ENCODE peak calls at places on chromosomes 16 and 17, in ten cellular contexts. K is HEK293T; I is MG63; N is upper lobe of right lung; J is type B pancreatic cell; P is stimulated activated CD8-positive, alpha-beta memory T cell treated with anti-CD3 and anti-CD28 coated beads, Interleukin-15, amount 100 ng/mL, for 4 hours; F is GM20000; R is RCC 7860; X is RPMI7951; V is AG09319. U is an unnamed sample.

GRCh38 chr16:47687694-47688093 is 226.6 kb downstream of the PHKB start:
- DNase-seq in K (no peak), I (no peak), N (no peak), J (no peak), P (no peak), F (no peak), R (no peak), X (peak; percentile 64), V (no peak), U (peak; percentile 2)

GRCh38 chr17:55421179-55421934 is at the start of gene MMD:
- DNase-seq in K (no peak), I (no peak), N (no peak), J (peak; percentile 70), P (peak; percentile 2), F (no peak), R (no peak), X (no peak), V (no peak), U (peak; percentile 50)

GRCh38 chr16:85206472-85207356 is 94.4 kb upstream of the CIBAR2 start:
- DNase-seq in K (no peak), I (peak; percentile 45), N (peak; percentile 75), J (no peak), P (no peak), F (no peak), R (no peak), X (no peak), V (no peak), U (no peak)

GRCh38 chr17:19010729-19011505 is 6.4 kb upstream of the FAM83G start:
- DNase-seq in K (no peak), I (no peak), N (no peak), J (no peak), P (no peak), F (no peak), R (no peak), X (peak; percentile 8), V (no peak), U (peak; percentile 52)

GRCh38 chr16:69286941-69287713 is 24.0 kb upstream of the VPS4A start:
- DNase-seq in K (peak; percentile 22), I (no peak), N (peak; percentile 83), J (no peak), P (no peak), F (peak; percentile 61), R (peak; percentile 44), X (peak; percentile 58), V (peak; percentile 35), U (peak; percentile 58)

GRCh38 chr17:11564483-11565380 is 33.5 kb upstream of the DNAH9 start:
- DNase-seq in K (no peak), I (no peak), N (no peak), J (no peak), P (no peak), F (no peak), R (no peak), X (no peak), V (no peak), U (no peak)

GRCh38 chr17:2190014-2190413 is 113.6 kb downstream of the SMG6 start:
- DNase-seq in K (no peak), I (peak; percentile 45), N (no peak), J (no peak), P (no peak), F (no peak), R (no peak), X (peak; percentile 66), V (no peak), U (no peak)

GRCh38 chr16:4994719-4995434 is 36.7 kb downstream of the SEC14L5 start:
- DNase-seq in K (no peak), I (no peak), N (no peak), J (no peak), P (no peak), F (no peak), R (no peak), X (no peak), V (no peak), U (no peak)

GRCh38 chr16:25011891-25012499 is 3.2 kb downstream of the ARHGAP17 start:
- DNase-seq in K (no peak), I (no peak), N (no peak), J (no peak), P (no peak), F (no peak), R (no peak), X (no peak), V (no peak), U (no peak)

GRCh38 chr16:84351630-84352029 is 16.7 kb upstream of the ATP2C2 start:
- DNase-seq in K (no peak), I (no peak), N (no peak), J (no peak), P (no peak), F (no peak), R (no peak), X (no peak), V (no peak), U (no peak)

GRCh38 chr16:31458073-31458834 is 1.0 kb upstream of the ARMC5 start:
- DNase-seq in K (no peak), I (peak; percentile 48), N (peak; percentile 85), J (no peak), P (peak; percentile 29), F (peak; percentile 58), R (no peak), X (peak; percentile 78), V (no peak), U (peak; percentile 71)

GRCh38 chr17:41333836-41334235 is 16.8 kb downstream of the KRT33A start:
- DNase-seq in K (no peak), I (no peak), N (no peak), J (no peak), P (no peak), F (no peak), R (no peak), X (no peak), V (no peak), U (no peak)

GRCh38 chr16:15530085-15530484 is 95.7 kb downstream of the BMERB1 start:
- DNase-seq in K (no peak), I (no peak), N (no peak), J (no peak), P (no peak), F (no peak), R (no peak), X (no peak), V (no peak), U (no peak)

GRCh38 chr16:56744996-56745640 is 15.2 kb downstream of the NUP93 start:
- DNase-seq in K (no peak), I (no peak), N (no peak), J (no peak), P (no peak), F (no peak), R (no peak), X (no peak), V (no peak), U (no peak)

GRCh38 chr17:77285594-77286390 is 145.0 kb downstream of the SEC14L1 start:
- DNase-seq in K (no peak), I (peak; percentile 97), N (peak; percentile 94), J (no peak), P (no peak), F (no peak), R (peak; percentile 95), X (peak; percentile 95), V (no peak), U (peak; percentile 94)

GRCh38 chr16:14302031-14302398 is 230.9 kb downstream of the MRTFB start:
- DNase-seq in K (peak; percentile 59), I (peak; percentile 83), N (peak; percentile 77), J (no peak), P (no peak), F (peak; percentile 96), R (peak; percentile 65), X (peak; percentile 81), V (peak; percentile 44), U (peak; percentile 86)

GRCh38 chr16:29694384-29695195 is 15.6 kb downstream of the QPRT start:
- DNase-seq in K (no peak), I (peak; percentile 93), N (no peak), J (no peak), P (no peak), F (peak; percentile 24), R (no peak), X (no peak), V (no peak), U (no peak)

GRCh38 chr17:67570797-67571196 is 146.9 kb upstream of the NOL11 start:
- DNase-seq in K (no peak), I (no peak), N (no peak), J (no peak), P (no peak), F (no peak), R (no peak), X (peak; percentile 10), V (no peak), U (no peak)

GRCh38 chr17:57038486-57038885 is 46.6 kb upstream of the AKAP1 start:
- DNase-seq in K (no peak), I (no peak), N (no peak), J (no peak), P (no peak), F (no peak), R (no peak), X (no peak), V (no peak), U (no peak)

GRCh38 chr16:35306915-35307314 is 1847.5 kb downstream of the TP53TG3F start:
- DNase-seq in K (no peak), I (no peak), N (no peak), J (no peak), P (no peak), F (no peak), R (no peak), X (no peak), V (no peak), U (no peak)

GRCh38 chr16:9050102-9050830 is 41.2 kb upstream of the HAPSTR1 start:
- DNase-seq in K (peak; percentile 41), I (no peak), N (no peak), J (no peak), P (no peak), F (no peak), R (no peak), X (no peak), V (no peak), U (no peak)

GRCh38 chr16:67086829-67087228 is 22.9 kb upstream of the PHAF1 start:
- DNase-seq in K (no peak), I (no peak), N (no peak), J (no peak), P (no peak), F (no peak), R (no peak), X (no peak), V (no peak), U (no peak)

GRCh38 chr16:2513405-2514332 is at the start of gene ATP6V0C:
- DNase-seq in K (peak; percentile 93), I (peak; percentile 93), N (peak; percentile 97), J (peak; percentile 94), P (peak; percentile 81), F (peak; percentile 98), R (peak; percentile 81), X (peak; percentile 81), V (peak; percentile 59), U (peak; percentile 95)

GRCh38 chr16:72961863-72962262 is 86.1 kb downstream of the ZFHX3 start:
- DNase-seq in K (no peak), I (no peak), N (no peak), J (no peak), P (no peak), F (no peak), R (no peak), X (no peak), V (no peak), U (no peak)

GRCh38 chr17:56653877-56654276 is 60.4 kb downstream of the NOG start:
- DNase-seq in K (peak; percentile 67), I (peak; percentile 60), N (no peak), J (no peak), P (no peak), F (peak; percentile 74), R (peak; percentile 43), X (peak; percentile 45), V (no peak), U (peak; percentile 74)

GRCh38 chr16:22400899-22401298 is 26.5 kb upstream of the CDR2 start:
- DNase-seq in K (no peak), I (no peak), N (no peak), J (no peak), P (no peak), F (no peak), R (no peak), X (no peak), V (no peak), U (no peak)

GRCh38 chr16:72285728-72286127 is 113.8 kb upstream of the PMFBP1 start:
- DNase-seq in K (no peak), I (no peak), N (no peak), J (no peak), P (no peak), F (no peak), R (no peak), X (peak; percentile 72), V (no peak), U (no peak)

GRCh38 chr16:23843143-23843542 is 7.4 kb downstream of the PRKCB start:
- DNase-seq in K (no peak), I (no peak), N (no peak), J (no peak), P (no peak), F (peak; percentile 45), R (no peak), X (no peak), V (no peak), U (no peak)